ENCODE peak calls at places on chromosome 16, in four cellular contexts. Y is posterior cingulate gyrus, K is fibroblast of the conjunctiva, R is NB4. I is an unnamed sample.

GRCh38 chr16:17228048-17228707 is 242.6 kb downstream of the XYLT1 start:
- DNase-seq in Y (no peak), K (no peak), R (peak), I (no peak)

GRCh38 chr16:55001931-55002330 is 71.3 kb downstream of the IRX5 start:
- DNase-seq in K (no peak), Y (no peak), R (no peak), I (no peak)

GRCh38 chr16:84487358-84487757 is 17.1 kb downstream of the MEAK7 start:
- DNase-seq in K (no peak), R (no peak), Y (peak), I (no peak)

GRCh38 chr16:6852643-6853042 is 480.0 kb upstream of the RBFOX1 start:
- DNase-seq in R (no peak), Y (no peak), K (no peak), I (no peak)

GRCh38 chr16:3909791-3910583 is 29.5 kb upstream of the CREBBP start:
- DNase-seq in Y (no peak), K (no peak), R (no peak), I (no peak)

GRCh38 chr16:24855678-24856077 is 9.9 kb downstream of the SLC5A11 start:
- DNase-seq in K (no peak), R (no peak), Y (peak), I (no peak)

GRCh38 chr16:66848172-66848571 is 4.0 kb downstream of the CA7 start:
- DNase-seq in Y (no peak), K (no peak), R (no peak), I (no peak)

GRCh38 chr16:85646976-85647375 is 33.9 kb downstream of the GSE1 start:
- DNase-seq in Y (no peak), K (no peak), R (no peak), I (no peak)

GRCh38 chr16:12503201-12503600 is 300.5 kb downstream of the CPPED1 start:
- DNase-seq in K (no peak), Y (peak), R (no peak), I (no peak)

GRCh38 chr16:2288701-2289100 is 20.8 kb upstream of the RNPS1 start:
- DNase-seq in K (no peak), Y (no peak), R (no peak), I (no peak)

GRCh38 chr16:70152578-70153302 is 20.8 kb upstream of the CLEC18C start:
- DNase-seq in K (no peak), R (no peak), Y (peak), I (no peak)

GRCh38 chr16:58411336-58411735 is 19.1 kb downstream of the GINS3 start:
- DNase-seq in K (no peak), R (no peak), Y (no peak), I (no peak)

GRCh38 chr16:25012525-25012991 is 2.6 kb downstream of the ARHGAP17 start:
- DNase-seq in K (peak), R (peak), Y (no peak), I (no peak)

GRCh38 chr16:89318871-89319627 is 101.5 kb downstream of the ZNF778 start:
- DNase-seq in Y (peak), R (no peak), K (no peak), I (no peak)

GRCh38 chr16:87784812-87785211 is 19.0 kb upstream of the KLHDC4 start:
- DNase-seq in Y (no peak), R (no peak), K (no peak), I (no peak)

GRCh38 chr16:72109300-72109699 is 15.7 kb downstream of the DHX38 start:
- DNase-seq in K (no peak), Y (no peak), R (no peak), I (no peak)

GRCh38 chr16:29947897-29948296 is 14.0 kb upstream of the TMEM219 start:
- DNase-seq in Y (no peak), K (no peak), R (no peak), I (no peak)

GRCh38 chr16:78170360-78170928 is 71.0 kb downstream of the WWOX start:
- DNase-seq in Y (no peak), K (no peak), R (no peak), I (no peak)

GRCh38 chr16:27847030-27847550 is 216.4 kb downstream of the GSG1L start:
- DNase-seq in K (no peak), R (no peak), Y (no peak), I (no peak)

GRCh38 chr16:13098536-13098935 is 197.1 kb downstream of the SHISA9 start:
- DNase-seq in R (no peak), Y (no peak), K (no peak), I (no peak)